ENCODE peak calls at places on chromosomes 7 and 10, in six cellular contexts. I is CD8-positive, alpha-beta T cell; P is NB4; V is fibroblast of the aortic adventitia; D is stimulated activated CD4-positive, alpha-beta T cell treated with anti-CD3 and anti-CD28 coated beads, TNF-alpha, amount 100 ng/mL, for 24 hours; Y is NCI-H1694. L is an unnamed sample.
A peak's percentile ranks its signal among the peaks of the same experiment; 100 is the strongest.

GRCh38 chr10:100506596-100507356 is 12.9 kb downstream of the SEC31B start:
- DNase-seq in I (no peak), P (peak; percentile 38), V (peak; percentile 49), D (no peak), Y (no peak), L (no peak)

GRCh38 chr7:38840736-38841460 is 68.1 kb downstream of the VPS41 start:
- DNase-seq in I (no peak), P (no peak), V (peak; percentile 71), D (no peak), Y (no peak), L (peak; percentile 79)

GRCh38 chr7:66413379-66414114 is 208.4 kb downstream of the TPST1 start:
- DNase-seq in I (peak; percentile 85), P (peak; percentile 43), V (peak; percentile 48), D (peak; percentile 66), Y (peak; percentile 4), L (peak; percentile 45)

GRCh38 chr10:70592186-70592735 is 10.3 kb downstream of the PRF1 start:
- DNase-seq in I (peak; percentile 47), P (peak; percentile 66), V (no peak), D (no peak), Y (no peak), L (no peak)

GRCh38 chr10:6601224-6601805 is 21.2 kb upstream of the PRKCQ start:
- DNase-seq in I (peak; percentile 65), P (no peak), V (no peak), D (no peak), Y (no peak), L (no peak)

GRCh38 chr10:30493609-30494530 is 59.9 kb downstream of the MAP3K8 start:
- DNase-seq in I (no peak), P (peak; percentile 88), V (peak; percentile 48), D (no peak), Y (no peak), L (peak; percentile 36)

GRCh38 chr10:24703700-24704099 is 20.0 kb downstream of the ARHGAP21 start:
- DNase-seq in I (no peak), P (no peak), V (peak; percentile 80), D (no peak), Y (no peak), L (peak; percentile 83)

GRCh38 chr7:158266817-158267736 is 320.5 kb downstream of the PTPRN2 start:
- DNase-seq in I (no peak), P (no peak), V (no peak), D (no peak), Y (no peak), L (no peak)

GRCh38 chr10:34808789-34809745 is 6.0 kb downstream of the PARD3 start:
- DNase-seq in I (no peak), P (no peak), V (peak; percentile 45), D (no peak), Y (no peak), L (peak; percentile 24)

L was measured in fibroblast of gingiva.